ENCODE peak calls at places on chromosome 11, in seven cellular contexts. One of them, this sample, is unnamed.

GRCh38 chr11:29255401-29255800 is 761.4 kb downstream of the KCNA4 start:
- DNase-seq in K562: no peak
- DNase-seq in mesenchymal stem cell: no peak
- DNase-seq in A549: no peak
- DNase-seq in HCT116: no peak
- DNase-seq in small intestine: no peak
- DNase-seq in WERI-Rb-1: no peak
- DNase-seq in this sample: no peak

GRCh38 chr11:19679952-19680823 is 32.4 kb upstream of the NAV2 start:
- DNase-seq in HCT116: peak; percentile 75
- DNase-seq in small intestine: peak; percentile 6
- DNase-seq in mesenchymal stem cell: peak; percentile 94
- DNase-seq in WERI-Rb-1: no peak
- DNase-seq in A549: peak; percentile 85
- DNase-seq in K562: no peak
- DNase-seq in this sample: peak; percentile 61

GRCh38 chr11:43880640-43881159 is at the start of gene ALKBH3:
- DNase-seq in mesenchymal stem cell: peak; percentile 87
- DNase-seq in WERI-Rb-1: peak; percentile 91
- DNase-seq in A549: peak; percentile 70
- DNase-seq in K562: peak; percentile 83
- DNase-seq in HCT116: peak; percentile 87
- DNase-seq in small intestine: peak; percentile 92
- DNase-seq in this sample: peak; percentile 86

GRCh38 chr11:87215236-87215635 is 177.5 kb downstream of the TMEM135 start:
- DNase-seq in small intestine: no peak
- DNase-seq in A549: no peak
- DNase-seq in HCT116: no peak
- DNase-seq in K562: no peak
- DNase-seq in WERI-Rb-1: no peak
- DNase-seq in mesenchymal stem cell: no peak
- DNase-seq in this sample: no peak

GRCh38 chr11:60332923-60333322 is 5.9 kb downstream of the MS4A6E start:
- DNase-seq in K562: no peak
- DNase-seq in WERI-Rb-1: no peak
- DNase-seq in HCT116: no peak
- DNase-seq in mesenchymal stem cell: peak; percentile 38
- DNase-seq in small intestine: no peak
- DNase-seq in A549: no peak
- DNase-seq in this sample: no peak

GRCh38 chr11:64753380-64754123 is 6.2 kb downstream of the PYGM start:
- DNase-seq in K562: peak; percentile 59
- DNase-seq in small intestine: no peak
- DNase-seq in A549: no peak
- DNase-seq in HCT116: no peak
- DNase-seq in WERI-Rb-1: no peak
- DNase-seq in mesenchymal stem cell: no peak
- DNase-seq in this sample: no peak

GRCh38 chr11:117668291-117668690 is 128.7 kb downstream of the DSCAML1 start:
- DNase-seq in A549: no peak
- DNase-seq in WERI-Rb-1: peak; percentile 48
- DNase-seq in mesenchymal stem cell: no peak
- DNase-seq in small intestine: no peak
- DNase-seq in K562: no peak
- DNase-seq in HCT116: no peak
- DNase-seq in this sample: no peak

GRCh38 chr11:6170226-6170625 is at the start of gene OR52B2:
- DNase-seq in A549: no peak
- DNase-seq in HCT116: no peak
- DNase-seq in K562: no peak
- DNase-seq in WERI-Rb-1: no peak
- DNase-seq in small intestine: no peak
- DNase-seq in mesenchymal stem cell: no peak
- DNase-seq in this sample: no peak

GRCh38 chr11:124643605-124644425 is 21.2 kb downstream of the TBRG1 start:
- DNase-seq in WERI-Rb-1: no peak
- DNase-seq in K562: peak; percentile 66
- DNase-seq in A549: no peak
- DNase-seq in mesenchymal stem cell: peak; percentile 74
- DNase-seq in HCT116: no peak
- DNase-seq in small intestine: no peak
- DNase-seq in this sample: no peak

GRCh38 chr11:1557904-1558831 is 13.9 kb downstream of the DUSP8 start:
- DNase-seq in small intestine: no peak
- DNase-seq in mesenchymal stem cell: peak; percentile 53
- DNase-seq in K562: no peak
- DNase-seq in A549: peak; percentile 71
- DNase-seq in HCT116: no peak
- DNase-seq in WERI-Rb-1: no peak
- DNase-seq in this sample: peak; percentile 59

GRCh38 chr11:126809514-126810289 is 190.9 kb downstream of the KIRREL3 start:
- DNase-seq in mesenchymal stem cell: no peak
- DNase-seq in WERI-Rb-1: no peak
- DNase-seq in HCT116: no peak
- DNase-seq in A549: no peak
- DNase-seq in K562: no peak
- DNase-seq in small intestine: no peak
- DNase-seq in this sample: no peak

GRCh38 chr11:70205049-70205725 is 2.1 kb downstream of the FADD start:
- DNase-seq in WERI-Rb-1: no peak
- DNase-seq in small intestine: no peak
- DNase-seq in HCT116: no peak
- DNase-seq in mesenchymal stem cell: peak; percentile 39
- DNase-seq in K562: no peak
- DNase-seq in A549: no peak
- DNase-seq in this sample: no peak

GRCh38 chr11:102435688-102436087 is 16.9 kb downstream of the TMEM123 start:
- DNase-seq in HCT116: no peak
- DNase-seq in A549: no peak
- DNase-seq in small intestine: no peak
- DNase-seq in K562: no peak
- DNase-seq in WERI-Rb-1: no peak
- DNase-seq in mesenchymal stem cell: no peak
- DNase-seq in this sample: no peak

GRCh38 chr11:110081462-110082233 is 11.5 kb upstream of the ZC3H12C start:
- DNase-seq in A549: no peak
- DNase-seq in mesenchymal stem cell: peak; percentile 21
- DNase-seq in HCT116: no peak
- DNase-seq in WERI-Rb-1: no peak
- DNase-seq in small intestine: no peak
- DNase-seq in K562: no peak
- DNase-seq in this sample: no peak

GRCh38 chr11:48216510-48216909 is at the start of gene OR4B1:
- DNase-seq in A549: no peak
- DNase-seq in mesenchymal stem cell: no peak
- DNase-seq in HCT116: no peak
- DNase-seq in WERI-Rb-1: no peak
- DNase-seq in small intestine: no peak
- DNase-seq in K562: no peak
- DNase-seq in this sample: no peak
- H3K9me3 ChIP-seq in A549: no peaks in the 10 kb centered on the region
- H3K9me3 ChIP-seq in mesenchymal stem cell: no peaks in the 10 kb centered on the region
- H3K9me3 ChIP-seq in HCT116: no peaks in the 10 kb centered on the region
- H3K9me3 ChIP-seq in WERI-Rb-1: no peaks in the 10 kb centered on the region
- H3K9me3 ChIP-seq in small intestine: no peaks in the 10 kb centered on the region
- H3K9me3 ChIP-seq in K562: no peaks in the 10 kb centered on the region
- H3K9me3 ChIP-seq in this sample: no peaks in the 10 kb centered on the region

GRCh38 chr11:66116576-66117361 is 46.7 kb downstream of the PACS1 start:
- DNase-seq in A549: no peak
- DNase-seq in K562: no peak
- DNase-seq in small intestine: no peak
- DNase-seq in WERI-Rb-1: no peak
- DNase-seq in mesenchymal stem cell: no peak
- DNase-seq in HCT116: no peak
- DNase-seq in this sample: no peak
- H3K27ac ChIP-seq in A549: peak overlapping the region; percentile 93
- H3K27ac ChIP-seq in K562: no peak overlapping the region
- H3K27ac ChIP-seq in small intestine: peak overlapping the region; percentile 50
- H3K27ac ChIP-seq in WERI-Rb-1: no peak overlapping the region
- H3K27ac ChIP-seq in mesenchymal stem cell: no peak overlapping the region
- H3K27ac ChIP-seq in HCT116: no peak overlapping the region
- H3K27ac ChIP-seq in this sample: peak overlapping the region; percentile 71

DNA sequence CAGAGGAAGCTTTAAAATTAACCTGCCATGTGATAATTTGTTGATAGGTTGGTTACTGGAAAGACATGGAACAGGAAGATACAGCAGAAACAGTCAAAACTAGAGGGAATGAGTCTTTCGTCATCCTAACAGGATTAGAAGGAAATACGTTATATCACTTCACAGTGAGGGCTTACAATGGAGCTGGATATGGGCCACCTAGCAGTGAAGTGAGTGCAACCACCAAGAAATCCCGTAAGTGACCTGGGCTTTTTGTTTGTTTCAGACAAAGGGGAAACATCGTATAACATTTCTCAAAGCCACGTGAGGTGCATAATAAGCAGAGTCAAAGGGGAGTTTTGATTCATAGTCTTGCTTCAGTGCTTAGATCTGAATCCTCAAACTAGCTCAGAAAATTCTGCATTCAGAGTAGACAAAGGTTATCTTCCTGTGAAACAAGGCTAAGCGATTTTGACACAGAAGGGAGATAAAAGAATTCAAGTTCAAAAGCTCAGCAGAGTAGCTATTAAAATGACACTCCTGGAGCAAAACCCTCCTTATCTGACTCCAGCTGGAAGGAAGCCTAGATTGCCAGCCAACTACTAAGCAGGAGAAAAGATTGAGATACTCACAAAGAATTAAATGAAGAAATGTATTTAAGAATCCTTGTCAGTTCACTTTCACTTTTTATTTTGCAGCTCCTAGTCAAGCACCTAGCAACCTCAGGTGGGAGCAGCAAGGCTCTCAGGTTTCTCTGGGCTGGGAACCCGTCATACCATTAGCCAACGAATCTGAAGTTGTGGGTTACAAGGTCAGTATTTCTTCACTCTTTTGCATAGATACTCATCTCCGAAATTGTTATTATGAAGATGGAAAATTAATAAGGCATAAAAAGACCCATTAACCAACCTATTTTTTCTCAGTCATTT is 346.4 kb upstream of the ARHGAP42 start:
- DNase-seq in A549: no peak
- DNase-seq in HCT116: no peak
- DNase-seq in small intestine: peak; percentile 1
- DNase-seq in mesenchymal stem cell: no peak
- DNase-seq in WERI-Rb-1: no peak
- DNase-seq in K562: no peak
- DNase-seq in this sample: no peak
- H3K9me3 ChIP-seq in A549: no peaks in the 10 kb centered on the region
- H3K9me3 ChIP-seq in HCT116: no peaks in the 10 kb centered on the region
- H3K9me3 ChIP-seq in small intestine: no peaks in the 10 kb centered on the region
- H3K9me3 ChIP-seq in mesenchymal stem cell: no peaks in the 10 kb centered on the region
- H3K9me3 ChIP-seq in WERI-Rb-1: no peaks in the 10 kb centered on the region
- H3K9me3 ChIP-seq in K562: no peaks in the 10 kb centered on the region
- H3K9me3 ChIP-seq in this sample: no peaks in the 10 kb centered on the region

DNA sequence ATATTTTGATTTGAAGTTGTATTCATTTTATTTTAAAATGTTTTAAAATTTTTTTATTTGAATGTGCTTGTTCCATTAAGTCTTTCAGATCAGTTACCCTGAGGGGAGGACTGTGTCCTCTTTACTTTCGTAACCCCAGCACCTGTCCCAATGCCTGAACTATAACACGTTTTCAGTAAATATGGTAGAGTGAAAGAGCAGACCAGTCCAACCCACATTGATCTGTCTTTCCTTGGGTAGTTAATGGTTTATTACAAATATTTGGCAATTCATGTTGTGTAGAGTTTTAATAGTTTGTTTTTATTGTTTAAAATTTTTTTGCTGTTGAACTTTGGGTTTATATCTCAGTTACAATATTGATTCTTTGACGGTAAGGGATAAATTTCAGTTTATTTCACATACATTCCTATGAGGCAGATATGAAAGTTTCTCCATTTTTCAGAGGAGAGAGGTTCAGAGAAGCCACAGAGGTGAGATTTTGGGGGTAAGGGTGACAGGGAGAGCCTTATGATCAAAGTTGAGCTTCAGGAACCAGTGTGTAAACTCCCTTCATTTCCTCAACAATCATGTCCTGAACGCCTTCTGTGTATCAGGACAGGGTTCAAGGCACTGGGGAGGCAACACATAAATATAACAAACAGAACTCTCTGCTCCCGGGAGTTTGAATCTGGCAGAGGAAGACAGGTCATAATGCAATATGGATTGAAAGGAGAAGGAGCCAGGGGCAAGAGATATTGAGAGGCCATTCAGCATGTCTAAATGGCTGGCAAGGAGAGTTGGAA is 27.8 kb downstream of the AMOTL1 start:
- DNase-seq in HCT116: no peak
- DNase-seq in mesenchymal stem cell: no peak
- DNase-seq in A549: no peak
- DNase-seq in small intestine: no peak
- DNase-seq in WERI-Rb-1: no peak
- DNase-seq in K562: no peak
- DNase-seq in this sample: no peak
- H3K27ac ChIP-seq in HCT116: no peak overlapping the region
- H3K27ac ChIP-seq in mesenchymal stem cell: peak overlapping the region; percentile 60
- H3K27ac ChIP-seq in A549: no peak overlapping the region
- H3K27ac ChIP-seq in small intestine: no peak overlapping the region
- H3K27ac ChIP-seq in WERI-Rb-1: no peak overlapping the region
- H3K27ac ChIP-seq in K562: no peak overlapping the region
- H3K27ac ChIP-seq in this sample: no peak overlapping the region

GRCh38 chr11:33976351-33977199 is 75.0 kb upstream of the CAPRIN1 start:
- DNase-seq in small intestine: no peak
- DNase-seq in K562: no peak
- DNase-seq in HCT116: no peak
- DNase-seq in A549: no peak
- DNase-seq in WERI-Rb-1: peak; percentile 66
- DNase-seq in mesenchymal stem cell: peak; percentile 6
- DNase-seq in this sample: no peak

GRCh38 chr11:33978376-33978775 is 73.2 kb upstream of the CAPRIN1 start:
- DNase-seq in small intestine: no peak
- DNase-seq in mesenchymal stem cell: no peak
- DNase-seq in HCT116: no peak
- DNase-seq in WERI-Rb-1: no peak
- DNase-seq in K562: no peak
- DNase-seq in A549: no peak
- DNase-seq in this sample: no peak

GRCh38 chr11:33980896-33981295 is 70.6 kb upstream of the CAPRIN1 start:
- DNase-seq in small intestine: no peak
- DNase-seq in HCT116: no peak
- DNase-seq in A549: no peak
- DNase-seq in mesenchymal stem cell: no peak
- DNase-seq in K562: no peak
- DNase-seq in WERI-Rb-1: no peak
- DNase-seq in this sample: no peak

GRCh38 chr11:33982661-33983060 is 68.9 kb upstream of the CAPRIN1 start:
- DNase-seq in HCT116: no peak
- DNase-seq in small intestine: no peak
- DNase-seq in mesenchymal stem cell: no peak
- DNase-seq in A549: no peak
- DNase-seq in K562: no peak
- DNase-seq in WERI-Rb-1: no peak
- DNase-seq in this sample: no peak

DNA sequence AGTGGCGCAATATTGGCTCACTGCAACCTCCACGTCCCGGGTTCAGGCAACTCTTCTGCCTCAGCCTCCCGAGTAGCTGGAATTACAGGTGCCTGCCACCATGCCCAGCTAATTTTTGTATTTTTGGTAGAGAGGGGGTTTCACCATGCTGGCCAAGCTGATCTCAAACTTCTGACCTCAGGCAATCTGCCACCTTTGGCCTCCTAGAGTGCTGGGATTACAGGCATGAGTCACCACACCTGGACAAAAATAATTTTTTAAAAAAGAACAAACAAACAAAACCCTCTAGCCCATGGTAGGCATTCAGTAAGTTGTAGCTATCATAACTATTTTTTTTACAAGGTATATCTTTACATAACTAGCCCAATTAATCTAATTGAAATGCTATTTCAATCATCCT is 73.9 kb upstream of the CAPRIN1 start:
- DNase-seq in small intestine: no peak
- DNase-seq in K562: no peak
- DNase-seq in mesenchymal stem cell: no peak
- DNase-seq in HCT116: no peak
- DNase-seq in A549: no peak
- DNase-seq in WERI-Rb-1: no peak
- DNase-seq in this sample: no peak
- H3K9me3 ChIP-seq in small intestine: no peaks in the 10 kb centered on the region
- H3K9me3 ChIP-seq in K562: no peaks in the 10 kb centered on the region
- H3K9me3 ChIP-seq in mesenchymal stem cell: no peaks in the 10 kb centered on the region
- H3K9me3 ChIP-seq in HCT116: no peaks in the 10 kb centered on the region
- H3K9me3 ChIP-seq in A549: no peaks in the 10 kb centered on the region
- H3K9me3 ChIP-seq in WERI-Rb-1: no peaks in the 10 kb centered on the region
- H3K9me3 ChIP-seq in this sample: no peaks in the 10 kb centered on the region

This sample was measured in Peyer's patch.